ENCODE peak calls at places on chromosome 13, in seven cellular contexts. X is Peyer's patch; T is H9; Q is CD4-positive, alpha-beta T cell; Z is A549; O is astrocyte; B is heart left ventricle. D is an unnamed sample.

GRCh38 chr13:98172570-98173405 is 4.3 kb downstream of the RNF113B start:
- DNase-seq in X (no peak), T (no peak), Q (no peak), Z (no peak), O (peak; percentile 62), B (no peak), D (no peak)

GRCh38 chr13:100175078-100175802 is 86.3 kb downstream of the PCCA start:
- DNase-seq in X (no peak), T (no peak), Q (no peak), Z (no peak), O (no peak), B (no peak), D (no peak)

GRCh38 chr13:111462221-111462764 is 141.9 kb downstream of the TEX29 start:
- DNase-seq in X (no peak), T (no peak), Q (no peak), Z (no peak), O (no peak), B (no peak), D (no peak)

GRCh38 chr13:49466240-49466914 is 22.3 kb downstream of the SETDB2 start:
- DNase-seq in X (no peak), T (no peak), Q (no peak), Z (no peak), O (no peak), B (no peak), D (no peak)

GRCh38 chr13:77521194-77521593 is 14.3 kb upstream of the SCEL start:
- DNase-seq in X (no peak), T (no peak), Q (no peak), Z (peak; percentile 9), O (peak; percentile 38), B (no peak), D (no peak)

GRCh38 chr13:25409938-25410337 is 38.2 kb downstream of the ATP8A2 start:
- DNase-seq in X (no peak), T (no peak), Q (no peak), Z (no peak), O (no peak), B (no peak), D (no peak)

GRCh38 chr13:77980592-77980991 is 62.0 kb upstream of the EDNRB start:
- DNase-seq in X (no peak), T (no peak), Q (no peak), Z (no peak), O (peak; percentile 75), B (no peak), D (no peak)

GRCh38 chr13:105334211-105334610 is 1201.3 kb downstream of the EFNB2 start:
- DNase-seq in X (no peak), T (no peak), Q (no peak), Z (no peak), O (peak; percentile 82), B (no peak), D (no peak)

GRCh38 chr13:105442941-105443340 is 1092.5 kb downstream of the EFNB2 start:
- DNase-seq in X (no peak), T (no peak), Q (no peak), Z (peak; percentile 47), O (peak; percentile 99), B (no peak), D (peak; percentile 12)

GRCh38 chr13:20015763-20016162 is 57.2 kb downstream of the ZMYM2 start:
- DNase-seq in X (no peak), T (no peak), Q (no peak), Z (no peak), O (no peak), B (no peak), D (no peak)

GRCh38 chr13:62014299-62014698 is 598.6 kb upstream of the PCDH20 start:
- DNase-seq in X (no peak), T (no peak), Q (no peak), Z (peak; percentile 6), O (no peak), B (no peak), D (no peak)

GRCh38 chr13:60758637-60759036 is 361.6 kb downstream of the TDRD3 start:
- DNase-seq in X (no peak), T (no peak), Q (no peak), Z (no peak), O (no peak), B (no peak), D (no peak)

GRCh38 chr13:27481766-27482165 is 31.4 kb upstream of the MTIF3 start:
- DNase-seq in X (no peak), T (peak; percentile 88), Q (no peak), Z (peak; percentile 19), O (no peak), B (peak; percentile 67), D (no peak)

GRCh38 chr13:51919531-51919930 is 57.8 kb downstream of the CCDC70 start:
- DNase-seq in X (no peak), T (peak; percentile 12), Q (no peak), Z (no peak), O (no peak), B (no peak), D (no peak)

GRCh38 chr13:107185889-107186288 is 618.0 kb upstream of the ARGLU1 start:
- DNase-seq in X (no peak), T (no peak), Q (no peak), Z (no peak), O (peak; percentile 49), B (no peak), D (no peak)

GRCh38 chr13:23007430-23007829 is 173.3 kb upstream of the SGCG start:
- DNase-seq in X (no peak), T (no peak), Q (no peak), Z (no peak), O (no peak), B (no peak), D (no peak)

GRCh38 chr13:93726173-93727019 is 499.8 kb downstream of the GPC6 start:
- DNase-seq in X (no peak), T (no peak), Q (no peak), Z (no peak), O (no peak), B (no peak), D (no peak)

GRCh38 chr13:102710261-102710679 is 15.4 kb upstream of the METTL21C start:
- DNase-seq in X (no peak), T (no peak), Q (no peak), Z (no peak), O (peak; percentile 46), B (no peak), D (no peak)

GRCh38 chr13:50801087-50801931 is 42.2 kb downstream of the DLEU7 start:
- DNase-seq in X (peak; percentile 59), T (peak; percentile 64), Q (peak; percentile 57), Z (peak; percentile 14), O (peak; percentile 59), B (no peak), D (no peak)

GRCh38 chr13:49348748-49349147 is 95.1 kb downstream of the CAB39L start:
- DNase-seq in X (no peak), T (peak; percentile 84), Q (no peak), Z (no peak), O (no peak), B (no peak), D (no peak)

GRCh38 chr13:35484384-35484783 is 7.9 kb upstream of the MAB21L1 start:
- DNase-seq in X (no peak), T (no peak), Q (no peak), Z (no peak), O (no peak), B (no peak), D (no peak)

GRCh38 chr13:38850868-38851626 is 139.6 kb downstream of the STOML3 start:
- DNase-seq in X (no peak), T (no peak), Q (no peak), Z (no peak), O (no peak), B (no peak), D (no peak)

DNA sequence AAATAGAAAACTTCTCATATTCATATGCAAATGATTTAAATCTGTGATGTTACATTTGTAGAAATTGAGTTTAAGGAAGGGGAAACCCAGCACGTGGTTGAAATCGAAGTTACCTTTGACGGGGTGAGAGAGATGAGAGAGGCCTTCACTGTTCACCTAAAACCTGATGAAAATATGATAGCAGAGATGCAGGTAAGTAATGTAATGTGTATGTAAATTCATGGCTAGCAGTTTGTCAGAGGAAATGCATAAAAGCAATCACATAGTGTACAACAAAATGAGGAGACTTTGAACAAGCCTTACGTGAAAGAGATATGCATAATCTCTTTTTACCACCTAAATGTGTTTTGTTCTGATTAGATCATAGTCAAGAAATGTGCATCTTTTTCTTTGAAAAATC is 134.6 kb downstream of the STOML3 start:
- DNase-seq in X (no peak), T (no peak), Q (no peak), Z (no peak), O (no peak), B (no peak), D (no peak)
- H3K27ac ChIP-seq in X (no peak overlapping the region), T (no peak overlapping the region), Q (no peak overlapping the region), Z (no peak overlapping the region), O (no peak overlapping the region), B (no peak overlapping the region), D (no peak overlapping the region)

DNA sequence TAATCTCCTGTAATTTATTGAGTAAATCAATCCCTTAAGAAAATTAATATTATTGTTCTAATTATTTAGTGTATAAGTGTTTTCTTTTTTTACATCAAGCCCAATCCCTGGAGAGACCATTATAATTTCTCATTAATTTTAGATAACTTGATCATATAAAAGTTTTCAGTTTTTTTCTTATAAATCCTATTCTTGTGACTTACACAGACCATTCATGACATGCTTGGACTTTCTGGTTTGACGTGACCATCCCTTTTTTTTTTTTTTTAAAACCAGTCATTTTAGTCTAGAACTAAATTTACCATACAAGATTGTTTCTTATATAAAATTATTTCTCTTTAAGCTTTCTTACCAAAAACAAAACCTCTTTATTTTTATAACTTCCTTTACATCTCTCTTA is 5.4 kb upstream of the MTRF1 start:
- DNase-seq in X (no peak), T (no peak), Q (no peak), Z (no peak), O (peak; percentile 22), B (no peak), D (no peak)
- H3K9me3 ChIP-seq in X (no peaks in the 10 kb centered on the region), T (peaks cover 12% of the 10 kb centered on the region), Q (peaks cover 11% of the 10 kb centered on the region), Z (peaks cover 17% of the 10 kb centered on the region), O (peaks cover 4% of the 10 kb centered on the region), B (no peaks in the 10 kb centered on the region), D (no peaks in the 10 kb centered on the region)

DNA sequence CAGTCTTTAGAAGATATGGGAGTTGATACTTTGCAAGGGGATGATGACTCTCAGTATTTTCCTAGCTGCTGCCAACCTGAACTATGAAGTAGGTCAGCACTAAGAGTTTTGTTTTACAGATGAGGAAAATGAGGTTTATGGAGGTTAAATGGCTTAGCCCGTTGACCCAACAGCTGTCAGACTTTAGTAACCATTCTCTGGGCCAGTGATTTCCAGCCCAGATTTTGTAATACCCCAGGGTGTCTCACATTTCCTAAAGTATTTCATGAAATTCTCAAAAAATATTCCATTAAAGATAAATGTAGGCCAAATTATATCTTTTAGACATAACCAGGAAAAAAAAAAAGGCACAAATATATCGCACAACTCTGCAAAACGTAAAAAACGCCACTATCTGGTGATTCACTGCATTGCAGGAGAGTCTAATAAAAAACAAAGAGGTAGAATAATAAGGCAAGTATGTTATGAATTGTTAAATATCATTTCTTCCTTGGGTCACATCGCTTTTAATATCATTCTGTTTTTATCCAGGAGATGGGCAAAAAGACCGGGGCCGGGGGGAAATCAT is 112.5 kb downstream of the DACH1 start:
- DNase-seq in X (no peak), T (no peak), Q (no peak), Z (no peak), O (no peak), B (no peak), D (peak; percentile 38)
- TF ChIP-seq CTCF in X (no peak), T (peak; percentile 53), Q (no peak), Z (no peak), O (no peak), B (peak; percentile 15), D (no peak)

DNA sequence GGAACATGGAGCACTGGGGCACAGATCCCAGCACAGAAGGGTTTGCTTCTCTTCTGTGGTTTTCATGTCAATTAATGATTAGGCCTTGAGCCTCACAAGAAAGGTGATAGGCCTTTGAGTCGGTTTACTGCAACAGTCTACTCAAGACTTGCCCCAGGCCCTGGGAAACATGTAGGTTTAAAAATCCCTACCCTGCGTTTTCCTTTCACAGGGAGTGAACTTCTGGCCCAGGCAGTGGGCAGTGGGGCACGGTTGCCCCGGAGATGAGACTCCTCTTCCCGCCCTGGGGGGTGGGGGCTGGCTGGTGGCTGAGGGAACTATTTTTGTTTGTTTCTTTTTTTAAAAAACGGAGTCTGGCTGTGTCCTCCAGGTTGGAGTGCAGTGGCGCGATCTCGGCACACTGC is 597 bp upstream of the SPATA13 start:
- DNase-seq in X (no peak), T (peak; percentile 48), Q (no peak), Z (no peak), O (no peak), B (no peak), D (no peak)
- H3K27ac ChIP-seq in X (peak overlapping the region; percentile 58), T (no peak overlapping the region), Q (no peak overlapping the region), Z (peak overlapping the region; percentile 85), O (peak overlapping the region; percentile 58), B (no peak overlapping the region), D (peak overlapping the region; percentile 3)

D was measured in tibial nerve.